ENCODE peak calls at places on chromosomes 6 and 20, in five cellular contexts. N is WERI-Rb-1, M is astrocyte of the spinal cord, B is cardiac fibroblast, V is GM12865. X is an unnamed sample.

GRCh38 chr20:21090738-21091120 is 15.4 kb downstream of the LINC00237 start:
- DNase-seq in N (no peak), M (no peak), B (no peak), V (no peak), X (no peak)

GRCh38 chr6:52013035-52013434 is 74.4 kb downstream of the PKHD1 start:
- DNase-seq in N (no peak), M (no peak), B (no peak), V (no peak), X (no peak)

GRCh38 chr20:32522775-32523612 is 62.1 kb downstream of the NOL4L start:
- DNase-seq in N (peak; percentile 60), M (no peak), B (no peak), V (no peak), X (no peak)

GRCh38 chr6:7401103-7401502 is 11.5 kb downstream of the RIOK1 start:
- DNase-seq in N (no peak), M (no peak), B (no peak), V (no peak), X (no peak)

GRCh38 chr6:122061855-122062254 is 337.6 kb upstream of the HSF2 start:
- DNase-seq in N (no peak), M (no peak), B (no peak), V (no peak), X (no peak)

GRCh38 chr20:47417245-47418060 is 61.0 kb upstream of the ZMYND8 start:
- DNase-seq in N (no peak), M (no peak), B (no peak), V (no peak), X (no peak)

GRCh38 chr6:33746036-33746600 is 587 bp downstream of the IP6K3 start:
- DNase-seq in N (peak; percentile 61), M (peak; percentile 45), B (peak; percentile 57), V (no peak), X (no peak)

GRCh38 chr6:22828179-22829062 is 259.1 kb downstream of the HDGFL1 start:
- DNase-seq in N (peak; percentile 80), M (peak; percentile 98), B (peak; percentile 94), V (peak; percentile 39), X (no peak)

GRCh38 chr20:38961530-38962043 is 557 bp upstream of the DHX35 start:
- DNase-seq in N (no peak), M (no peak), B (no peak), V (peak; percentile 42), X (no peak)

GRCh38 chr6:44472250-44472945 is 84.9 kb downstream of the CDC5L start:
- DNase-seq in N (no peak), M (no peak), B (no peak), V (no peak), X (no peak)

GRCh38 chr20:63176035-63176434 is 39.9 kb downstream of the YTHDF1 start:
- DNase-seq in N (no peak), M (no peak), B (no peak), V (no peak), X (no peak)

GRCh38 chr20:48025061-48025515 is 239.8 kb upstream of the SULF2 start:
- DNase-seq in N (peak; percentile 83), M (peak; percentile 70), B (peak; percentile 94), V (peak; percentile 52), X (no peak)

GRCh38 chr6:66103954-66104353 is 396.9 kb upstream of the EYS start:
- DNase-seq in N (no peak), M (no peak), B (no peak), V (no peak), X (no peak)

GRCh38 chr6:13573255-13573654 is 1.1 kb upstream of the SIRT5 start:
- DNase-seq in N (no peak), M (no peak), B (no peak), V (peak; percentile 5), X (no peak)

GRCh38 chr6:104218132-104218531 is 641.6 kb downstream of the HACE1 start:
- DNase-seq in N (no peak), M (peak; percentile 19), B (peak; percentile 13), V (no peak), X (no peak)

GRCh38 chr6:9834233-9834632 is 580.6 kb downstream of the TFAP2A start:
- DNase-seq in N (no peak), M (no peak), B (no peak), V (no peak), X (no peak)

GRCh38 chr20:32912688-32913087 is 54.0 kb downstream of the EFCAB8 start:
- DNase-seq in N (no peak), M (no peak), B (no peak), V (no peak), X (no peak)

GRCh38 chr6:93104195-93104817 is 315.1 kb downstream of the EPHA7 start:
- DNase-seq in N (no peak), M (no peak), B (no peak), V (no peak), X (no peak)

GRCh38 chr6:136288566-136289326 is 900 bp downstream of the BCLAF1 start:
- DNase-seq in N (peak; percentile 63), M (peak; percentile 94), B (peak; percentile 96), V (peak; percentile 91), X (peak; percentile 68)

GRCh38 chr6:4776493-4776966 is 326 bp downstream of the CDYL start:
- DNase-seq in N (peak; percentile 65), M (peak; percentile 33), B (no peak), V (no peak), X (no peak)

GRCh38 chr20:35311409-35311808 is 19.2 kb upstream of the FAM83C start:
- DNase-seq in N (no peak), M (peak; percentile 73), B (no peak), V (peak; percentile 45), X (no peak)

GRCh38 chr6:152356659-152357058 is 280.5 kb downstream of the SYNE1 start:
- DNase-seq in N (peak; percentile 37), M (peak; percentile 27), B (peak; percentile 74), V (peak; percentile 44), X (no peak)

GRCh38 chr6:53410508-53411258 is 61.9 kb upstream of the ELOVL5 start:
- DNase-seq in N (peak; percentile 67), M (peak; percentile 45), B (peak; percentile 58), V (peak; percentile 66), X (peak; percentile 27)

GRCh38 chr20:8210749-8211148 is 78.7 kb downstream of the PLCB1 start:
- DNase-seq in N (no peak), M (no peak), B (no peak), V (no peak), X (no peak)

GRCh38 chr20:37123441-37123840 is 27.6 kb upstream of the RBL1 start:
- DNase-seq in N (no peak), M (no peak), B (no peak), V (no peak), X (no peak)

GRCh38 chr20:46572181-46572580 is 21.7 kb upstream of the OCSTAMP start:
- DNase-seq in N (no peak), M (no peak), B (peak; percentile 21), V (no peak), X (no peak)

GRCh38 chr6:133411757-133412156 is 170.6 kb downstream of the EYA4 start:
- DNase-seq in N (no peak), M (no peak), B (no peak), V (no peak), X (no peak)

GRCh38 chr20:21981607-21982344 is 276.3 kb downstream of the PAX1 start:
- DNase-seq in N (no peak), M (peak; percentile 78), B (no peak), V (no peak), X (no peak)

GRCh38 chr20:879626-880025 is 36.5 kb downstream of the ANGPT4 start:
- DNase-seq in N (no peak), M (no peak), B (no peak), V (no peak), X (no peak)

GRCh38 chr20:881051-881820 is 34.9 kb downstream of the ANGPT4 start:
- DNase-seq in N (no peak), M (peak; percentile 22), B (peak; percentile 52), V (peak; percentile 11), X (no peak)

GRCh38 chr20:875115-875514 is 41.0 kb downstream of the ANGPT4 start:
- DNase-seq in N (no peak), M (no peak), B (no peak), V (no peak), X (no peak)

GRCh38 chr20:877814-878213 is 38.3 kb downstream of the ANGPT4 start:
- DNase-seq in N (no peak), M (no peak), B (no peak), V (no peak), X (no peak)

DNA sequence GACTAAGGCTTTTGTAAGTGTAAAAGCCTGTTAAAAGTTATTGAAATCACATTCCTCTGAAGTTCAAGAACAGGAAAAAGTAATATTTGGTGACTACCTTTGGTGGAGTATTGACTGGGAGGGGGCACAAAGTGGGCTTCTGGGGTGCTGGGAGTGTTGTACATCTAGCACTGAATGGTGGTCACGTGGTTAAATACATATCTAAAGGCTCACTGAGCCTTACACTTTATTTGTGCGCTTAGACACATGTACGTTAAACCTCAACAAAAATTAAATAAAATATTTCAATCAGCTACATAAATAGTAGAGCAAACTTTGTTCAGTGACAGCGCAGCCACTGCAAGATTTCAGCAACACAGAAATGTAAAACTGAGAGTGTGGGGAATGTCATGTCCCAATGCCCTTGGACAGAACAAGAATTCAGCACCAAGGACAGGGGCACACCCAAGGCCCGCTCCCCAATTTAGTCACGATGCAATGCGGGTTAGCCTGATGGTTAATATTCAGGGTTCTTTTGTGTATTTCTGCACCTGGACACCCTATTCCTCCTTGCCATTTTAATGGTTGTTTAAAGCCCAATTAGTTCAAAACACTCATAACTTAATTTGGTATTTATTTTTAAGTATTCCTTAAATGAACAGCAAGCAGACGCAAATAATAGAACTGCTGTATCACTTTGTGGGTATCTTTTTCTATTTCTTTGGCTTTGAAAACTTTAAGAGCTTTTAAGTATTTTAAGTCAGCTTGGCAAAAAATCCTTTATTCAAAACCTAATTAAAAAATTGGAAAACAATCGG is 37.4 kb downstream of the ANGPT4 start:
- DNase-seq in N (no peak), M (peak; percentile 11), B (peak; percentile 35), V (peak; percentile 19), X (no peak)
- H3K4me3 ChIP-seq in N (no peak overlapping the region), M (no peak overlapping the region), B (no peak overlapping the region), V (no peak overlapping the region), X (no peak overlapping the region)

DNA sequence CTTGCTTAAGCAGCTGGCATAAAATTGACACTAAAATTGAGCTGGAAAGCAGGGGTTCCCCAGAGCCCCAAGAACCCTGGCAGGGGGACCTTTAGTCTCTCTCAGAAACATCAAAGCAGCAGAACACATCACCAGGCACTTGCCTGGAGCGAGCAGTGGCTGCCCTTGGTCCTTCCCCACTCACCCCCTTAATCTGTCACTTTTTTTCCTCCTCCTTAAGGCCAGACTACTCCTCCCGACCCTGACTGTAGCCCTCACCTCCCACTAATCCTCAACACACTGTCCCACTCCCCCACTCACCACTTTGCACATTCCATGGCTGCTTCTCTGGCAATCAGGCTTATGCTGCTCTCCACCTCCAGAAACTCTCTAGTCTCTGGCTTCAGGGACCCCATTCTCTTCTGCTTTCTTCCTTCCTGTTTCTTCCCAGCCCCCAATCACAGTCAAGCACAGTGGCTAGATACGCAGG is 472 bp upstream of the ZKSCAN4 start:
- DNase-seq in N (peak; percentile 59), M (no peak), B (no peak), V (no peak), X (no peak)
- H3K4me3 ChIP-seq in N (peak overlapping the region; percentile 79), M (peak overlapping the region; percentile 87), B (peak overlapping the region; percentile 81), V (peak overlapping the region; percentile 89), X (peak overlapping the region; percentile 72)

GRCh38 chr6:11852061-11852619 is 73.5 kb upstream of the ADTRP start:
- DNase-seq in N (no peak), M (no peak), B (no peak), V (peak; percentile 94), X (no peak)
- H3K4me3 ChIP-seq in N (no peak overlapping the region), M (no peak overlapping the region), B (no peak overlapping the region), V (peak overlapping the region; percentile 58), X (no peak overlapping the region)

DNA sequence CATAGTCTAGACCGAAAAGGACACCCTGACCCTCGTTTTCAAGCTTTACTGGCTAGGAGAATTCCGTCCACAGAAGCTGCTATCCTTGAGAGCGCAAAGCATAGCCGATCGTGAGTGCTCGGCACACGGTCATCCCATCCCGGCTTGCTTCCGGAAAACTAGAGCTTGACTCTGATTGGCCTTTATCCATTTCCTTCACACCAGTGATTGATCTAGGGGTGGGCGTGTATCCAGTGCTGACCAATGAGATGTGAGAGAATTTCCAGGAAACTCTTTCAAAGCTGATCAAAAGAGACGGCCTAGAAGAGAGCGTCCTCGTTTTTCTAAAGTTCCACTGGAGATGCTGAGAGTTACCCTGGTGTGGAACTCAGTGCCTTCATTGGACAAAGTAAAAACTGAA is 41.0 kb upstream of the NFATC2 start:
- DNase-seq in N (no peak), M (no peak), B (no peak), V (no peak), X (no peak)
- H3K4me3 ChIP-seq in N (no peak overlapping the region), M (no peak overlapping the region), B (no peak overlapping the region), V (no peak overlapping the region), X (no peak overlapping the region)

X was measured in esophagus squamous epithelium.